ENCODE peak calls at places on chromosomes 3 and 15, in nine cellular contexts. One of them, this sample, is unnamed.

GRCh38 chr3:46383946-46384330 is 13.2 kb downstream of the CCR5 start:
- DNase-seq in right lobe of liver: no peak
- DNase-seq in H7: no peak
- DNase-seq in K562: no peak
- DNase-seq in HFF-Myc: no peak
- DNase-seq in OCI-LY7: peak
- DNase-seq in uterus: no peak
- DNase-seq in fibroblast of mammary gland: no peak
- DNase-seq in choroid plexus epithelial cell: no peak
- DNase-seq in this sample: no peak

GRCh38 chr3:57164606-57165573 is at the start of gene IL17RD:
- DNase-seq in right lobe of liver: peak
- DNase-seq in H7: peak
- DNase-seq in HFF-Myc: no peak
- DNase-seq in uterus: peak
- DNase-seq in choroid plexus epithelial cell: peak
- DNase-seq in K562: peak
- DNase-seq in fibroblast of mammary gland: peak
- DNase-seq in OCI-LY7: peak
- DNase-seq in this sample: peak

GRCh38 chr3:181288145-181288544 is 298.6 kb upstream of the DNAJC19 start:
- DNase-seq in uterus: no peak
- DNase-seq in OCI-LY7: no peak
- DNase-seq in right lobe of liver: no peak
- DNase-seq in HFF-Myc: no peak
- DNase-seq in K562: no peak
- DNase-seq in H7: no peak
- DNase-seq in fibroblast of mammary gland: no peak
- DNase-seq in choroid plexus epithelial cell: no peak
- DNase-seq in this sample: no peak

GRCh38 chr3:172676208-172676920 is 34.5 kb downstream of the NCEH1 start:
- DNase-seq in choroid plexus epithelial cell: no peak
- DNase-seq in fibroblast of mammary gland: no peak
- DNase-seq in H7: no peak
- DNase-seq in right lobe of liver: no peak
- DNase-seq in uterus: no peak
- DNase-seq in HFF-Myc: no peak
- DNase-seq in K562: no peak
- DNase-seq in OCI-LY7: no peak
- DNase-seq in this sample: no peak

GRCh38 chr15:78239811-78240210 is 5.4 kb upstream of the ACSBG1 start:
- DNase-seq in fibroblast of mammary gland: no peak
- DNase-seq in K562: no peak
- DNase-seq in uterus: no peak
- DNase-seq in OCI-LY7: no peak
- DNase-seq in choroid plexus epithelial cell: no peak
- DNase-seq in HFF-Myc: no peak
- DNase-seq in H7: no peak
- DNase-seq in right lobe of liver: no peak
- DNase-seq in this sample: no peak

GRCh38 chr15:52078876-52079700 is 33.5 kb downstream of the BCL2L10 start:
- DNase-seq in fibroblast of mammary gland: peak
- DNase-seq in choroid plexus epithelial cell: peak
- DNase-seq in OCI-LY7: peak
- DNase-seq in uterus: peak
- DNase-seq in H7: peak
- DNase-seq in right lobe of liver: peak
- DNase-seq in K562: peak
- DNase-seq in HFF-Myc: no peak
- DNase-seq in this sample: peak

GRCh38 chr15:56732135-56732880 is 1.0 kb downstream of the ZNF280D start:
- DNase-seq in H7: peak
- DNase-seq in fibroblast of mammary gland: peak
- DNase-seq in OCI-LY7: peak
- DNase-seq in HFF-Myc: peak
- DNase-seq in K562: peak
- DNase-seq in choroid plexus epithelial cell: peak
- DNase-seq in uterus: no peak
- DNase-seq in right lobe of liver: no peak
- DNase-seq in this sample: no peak

GRCh38 chr3:120460862-120461261 is 10.1 kb upstream of the FSTL1 start:
- DNase-seq in OCI-LY7: no peak
- DNase-seq in H7: no peak
- DNase-seq in fibroblast of mammary gland: no peak
- DNase-seq in uterus: no peak
- DNase-seq in choroid plexus epithelial cell: no peak
- DNase-seq in K562: no peak
- DNase-seq in right lobe of liver: no peak
- DNase-seq in HFF-Myc: no peak
- DNase-seq in this sample: no peak

GRCh38 chr15:71781179-71781964 is 29.0 kb upstream of the NR2E3 start:
- DNase-seq in choroid plexus epithelial cell: peak
- DNase-seq in right lobe of liver: no peak
- DNase-seq in H7: no peak
- DNase-seq in uterus: no peak
- DNase-seq in OCI-LY7: no peak
- DNase-seq in K562: no peak
- DNase-seq in HFF-Myc: no peak
- DNase-seq in fibroblast of mammary gland: peak
- DNase-seq in this sample: no peak

GRCh38 chr15:63560741-63561448 is 36.3 kb upstream of the FBXL22 start:
- DNase-seq in fibroblast of mammary gland: peak
- DNase-seq in choroid plexus epithelial cell: peak
- DNase-seq in right lobe of liver: no peak
- DNase-seq in uterus: no peak
- DNase-seq in OCI-LY7: no peak
- DNase-seq in K562: no peak
- DNase-seq in HFF-Myc: no peak
- DNase-seq in H7: peak
- DNase-seq in this sample: peak

GRCh38 chr3:100662113-100662823 is 47.0 kb upstream of the TFG start:
- DNase-seq in uterus: no peak
- DNase-seq in HFF-Myc: no peak
- DNase-seq in K562: no peak
- DNase-seq in OCI-LY7: no peak
- DNase-seq in choroid plexus epithelial cell: peak
- DNase-seq in right lobe of liver: no peak
- DNase-seq in H7: no peak
- DNase-seq in fibroblast of mammary gland: peak
- DNase-seq in this sample: no peak

GRCh38 chr15:96020133-96020532 is 310.4 kb upstream of the NR2F2 start:
- DNase-seq in H7: no peak
- DNase-seq in K562: no peak
- DNase-seq in choroid plexus epithelial cell: no peak
- DNase-seq in HFF-Myc: no peak
- DNase-seq in OCI-LY7: no peak
- DNase-seq in fibroblast of mammary gland: no peak
- DNase-seq in right lobe of liver: no peak
- DNase-seq in uterus: no peak
- DNase-seq in this sample: no peak

GRCh38 chr3:133301731-133302130 is 98.1 kb upstream of the BFSP2 start:
- DNase-seq in H7: no peak
- DNase-seq in K562: no peak
- DNase-seq in OCI-LY7: peak
- DNase-seq in fibroblast of mammary gland: no peak
- DNase-seq in right lobe of liver: no peak
- DNase-seq in uterus: no peak
- DNase-seq in choroid plexus epithelial cell: no peak
- DNase-seq in HFF-Myc: no peak
- DNase-seq in this sample: no peak
- H3K4me3 ChIP-seq in H7: no peak
- H3K4me3 ChIP-seq in K562: no peak
- H3K4me3 ChIP-seq in OCI-LY7: no peak
- H3K4me3 ChIP-seq in fibroblast of mammary gland: no peak
- H3K4me3 ChIP-seq in right lobe of liver: no peak
- H3K4me3 ChIP-seq in uterus: no peak
- H3K4me3 ChIP-seq in choroid plexus epithelial cell: no peak
- H3K4me3 ChIP-seq in HFF-Myc: no peak
- H3K4me3 ChIP-seq in this sample: no peak

DNA sequence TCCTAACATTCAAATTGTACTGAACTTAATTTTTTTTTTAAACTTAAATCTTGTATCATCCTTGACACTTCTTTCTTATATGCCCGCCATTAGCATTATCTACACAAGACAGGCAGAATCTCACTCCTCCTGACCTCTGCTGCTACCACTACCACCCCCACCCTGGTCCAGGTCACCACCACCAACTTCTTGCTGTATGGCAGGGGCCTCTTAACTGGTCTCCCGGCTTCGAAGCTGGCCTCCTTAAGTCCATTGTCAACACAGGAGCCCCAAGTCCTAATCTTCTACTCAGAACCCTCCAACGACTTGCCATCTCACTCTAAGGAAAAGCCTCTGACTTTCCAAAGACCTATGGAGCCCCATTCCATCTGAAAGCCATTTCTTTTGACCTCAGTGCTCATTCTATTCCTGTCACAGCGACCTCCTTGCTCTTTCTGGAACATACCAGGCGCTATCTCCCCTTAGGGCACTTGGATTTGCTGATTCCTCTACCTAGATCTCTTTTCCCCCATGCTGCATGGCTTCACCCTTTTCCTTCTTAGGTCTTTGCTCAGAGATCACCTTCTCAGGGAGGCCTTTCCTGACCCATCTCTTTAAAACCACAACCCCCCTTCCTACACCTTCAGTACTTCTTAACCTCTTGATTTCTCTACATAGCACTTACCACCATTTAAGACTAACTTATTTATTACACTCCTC is 2.6 kb downstream of the PRC1 start:
- DNase-seq in OCI-LY7: peak
- DNase-seq in uterus: no peak
- DNase-seq in choroid plexus epithelial cell: no peak
- DNase-seq in fibroblast of mammary gland: no peak
- DNase-seq in H7: no peak
- DNase-seq in right lobe of liver: no peak
- DNase-seq in K562: peak
- DNase-seq in HFF-Myc: no peak
- DNase-seq in this sample: no peak
- H3K4me3 ChIP-seq in OCI-LY7: peak
- H3K4me3 ChIP-seq in uterus: no peak
- H3K4me3 ChIP-seq in choroid plexus epithelial cell: no peak
- H3K4me3 ChIP-seq in fibroblast of mammary gland: no peak
- H3K4me3 ChIP-seq in H7: no peak
- H3K4me3 ChIP-seq in right lobe of liver: no peak
- H3K4me3 ChIP-seq in K562: peak
- H3K4me3 ChIP-seq in HFF-Myc: peak
- H3K4me3 ChIP-seq in this sample: no peak

DNA sequence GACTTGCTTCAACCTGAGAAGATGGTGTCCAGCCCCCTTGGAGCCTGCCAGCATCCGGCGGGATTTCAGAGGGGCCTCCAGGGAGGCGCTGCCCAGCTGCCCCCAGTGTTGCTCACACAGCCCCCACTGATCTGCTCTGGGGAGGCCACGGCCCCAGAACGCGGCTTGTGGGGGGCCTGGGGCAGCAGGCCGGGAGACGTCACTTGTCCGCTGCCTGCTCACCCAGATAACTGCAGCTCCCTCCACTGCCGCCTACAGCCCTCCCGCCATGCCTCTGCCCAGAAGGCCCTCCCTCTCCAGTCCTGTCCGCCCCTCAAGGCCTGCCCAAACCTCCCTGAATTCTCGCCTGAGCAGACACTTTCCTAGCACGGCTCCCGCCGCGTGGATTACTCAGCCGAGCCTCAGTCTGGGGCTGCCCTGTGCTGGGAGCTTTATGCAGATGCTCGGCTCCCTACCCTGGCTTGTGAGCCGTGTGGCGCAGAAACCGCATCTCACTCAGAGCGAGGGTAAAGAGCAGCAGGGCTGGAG is 17.2 kb upstream of the ADIPOQ start:
- DNase-seq in OCI-LY7: peak
- DNase-seq in fibroblast of mammary gland: peak
- DNase-seq in uterus: peak
- DNase-seq in right lobe of liver: no peak
- DNase-seq in HFF-Myc: no peak
- DNase-seq in choroid plexus epithelial cell: peak
- DNase-seq in K562: peak
- DNase-seq in H7: peak
- DNase-seq in this sample: peak
- H3K4me3 ChIP-seq in OCI-LY7: no peak
- H3K4me3 ChIP-seq in fibroblast of mammary gland: peak
- H3K4me3 ChIP-seq in uterus: no peak
- H3K4me3 ChIP-seq in right lobe of liver: no peak
- H3K4me3 ChIP-seq in HFF-Myc: peak
- H3K4me3 ChIP-seq in choroid plexus epithelial cell: peak
- H3K4me3 ChIP-seq in K562: peak
- H3K4me3 ChIP-seq in H7: peak
- H3K4me3 ChIP-seq in this sample: peak

DNA sequence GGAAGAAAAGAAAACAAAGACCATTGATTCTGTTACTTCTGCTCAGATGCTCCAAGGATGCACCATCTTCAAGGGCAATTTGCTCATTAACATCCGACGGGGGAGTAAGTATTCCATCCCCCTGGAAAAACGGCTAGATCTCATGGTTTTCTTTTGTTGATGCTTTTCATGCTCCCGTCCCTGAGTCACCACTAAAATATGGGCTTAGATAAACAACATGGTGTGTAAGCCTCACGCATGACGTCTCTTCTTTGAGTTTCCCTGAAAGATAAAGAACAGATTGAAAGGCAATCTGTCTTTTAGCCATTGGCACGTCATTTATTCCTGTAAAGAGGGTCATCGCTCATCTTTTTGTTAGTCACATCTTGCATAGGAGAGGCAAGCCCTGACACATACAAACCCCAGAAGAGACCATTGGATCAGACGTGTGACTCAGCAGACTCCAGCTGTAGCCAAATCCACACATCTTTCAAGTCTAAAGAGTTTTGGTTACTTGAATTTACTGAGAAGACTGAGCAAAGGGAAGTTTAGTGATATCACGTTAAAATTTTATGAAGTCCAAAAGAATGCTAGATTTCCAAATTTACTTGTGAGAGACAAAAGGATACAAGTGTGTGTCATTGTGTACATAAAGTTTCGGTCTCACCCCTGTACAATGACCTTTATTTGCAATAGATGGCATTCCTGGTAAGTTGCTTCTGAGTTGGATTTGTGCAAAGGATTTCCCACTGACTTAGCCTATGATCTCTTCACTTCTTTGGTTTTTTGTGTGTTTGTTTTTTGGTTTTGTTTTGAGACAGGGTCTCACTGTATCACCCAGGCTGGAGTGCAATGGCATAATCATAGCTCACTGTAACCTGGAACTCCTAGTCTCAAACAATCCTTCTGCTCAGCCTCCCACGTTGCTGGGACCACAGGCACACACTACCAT is 110.5 kb downstream of the PGPEP1L start:
- DNase-seq in fibroblast of mammary gland: peak
- DNase-seq in K562: peak
- DNase-seq in uterus: no peak
- DNase-seq in OCI-LY7: no peak
- DNase-seq in choroid plexus epithelial cell: peak
- DNase-seq in H7: no peak
- DNase-seq in right lobe of liver: no peak
- DNase-seq in HFF-Myc: peak
- DNase-seq in this sample: no peak
- H3K4me3 ChIP-seq in fibroblast of mammary gland: peak
- H3K4me3 ChIP-seq in K562: no peak
- H3K4me3 ChIP-seq in uterus: no peak
- H3K4me3 ChIP-seq in OCI-LY7: no peak
- H3K4me3 ChIP-seq in choroid plexus epithelial cell: no peak
- H3K4me3 ChIP-seq in H7: no peak
- H3K4me3 ChIP-seq in right lobe of liver: no peak
- H3K4me3 ChIP-seq in HFF-Myc: peak
- H3K4me3 ChIP-seq in this sample: no peak

GRCh38 chr3:125211523-125212095 is 939 bp downstream of the SLC12A8 start:
- DNase-seq in fibroblast of mammary gland: no peak
- DNase-seq in HFF-Myc: no peak
- DNase-seq in right lobe of liver: no peak
- DNase-seq in choroid plexus epithelial cell: no peak
- DNase-seq in OCI-LY7: no peak
- DNase-seq in H7: no peak
- DNase-seq in uterus: no peak
- DNase-seq in K562: no peak
- DNase-seq in this sample: no peak
- H3K4me3 ChIP-seq in fibroblast of mammary gland: no peak
- H3K4me3 ChIP-seq in HFF-Myc: peak
- H3K4me3 ChIP-seq in right lobe of liver: peak
- H3K4me3 ChIP-seq in choroid plexus epithelial cell: peak
- H3K4me3 ChIP-seq in OCI-LY7: no peak
- H3K4me3 ChIP-seq in H7: peak
- H3K4me3 ChIP-seq in uterus: no peak
- H3K4me3 ChIP-seq in K562: no peak
- H3K4me3 ChIP-seq in this sample: peak

This sample was measured in neural progenitor cell.